ENCODE peak calls at places on chromosomes 4 and X, in four cellular contexts. One of them, this sample, is unnamed.

GRCh38 chrX:153517941-153518834 is 746 bp downstream of the ATP2B3 start:
- DNase-seq in IMR-90: no peak
- DNase-seq in mesendoderm: no peak
- DNase-seq in trophoblast cell: no peak
- DNase-seq in this sample: no peak

GRCh38 chr4:20318011-20318898 is 66.5 kb downstream of the SLIT2 start:
- DNase-seq in IMR-90: peak; percentile 32
- DNase-seq in mesendoderm: no peak
- DNase-seq in trophoblast cell: no peak
- DNase-seq in this sample: no peak

GRCh38 chr4:19455196-19455595 is 796.5 kb upstream of the SLIT2 start:
- DNase-seq in trophoblast cell: peak; percentile 3
- DNase-seq in IMR-90: no peak
- DNase-seq in mesendoderm: no peak
- DNase-seq in this sample: no peak

GRCh38 chrX:64975491-64975890 is 759 bp downstream of the ZC4H2 start:
- DNase-seq in mesendoderm: peak; percentile 68
- DNase-seq in IMR-90: no peak
- DNase-seq in trophoblast cell: no peak
- DNase-seq in this sample: peak; percentile 29

GRCh38 chrX:86028681-86029080 is 18.7 kb downstream of the CHM start:
- DNase-seq in trophoblast cell: no peak
- DNase-seq in IMR-90: peak; percentile 47
- DNase-seq in mesendoderm: no peak
- DNase-seq in this sample: no peak

GRCh38 chr4:32472918-32473317 is 1752.7 kb downstream of the PCDH7 start:
- DNase-seq in IMR-90: no peak
- DNase-seq in trophoblast cell: no peak
- DNase-seq in mesendoderm: peak; percentile 5
- DNase-seq in this sample: no peak

GRCh38 chr4:11010624-11011023 is 326.1 kb upstream of the CLNK start:
- DNase-seq in mesendoderm: no peak
- DNase-seq in IMR-90: no peak
- DNase-seq in trophoblast cell: no peak
- DNase-seq in this sample: no peak

GRCh38 chrX:43586855-43587254 is 69.2 kb upstream of the MAOA start:
- DNase-seq in trophoblast cell: no peak
- DNase-seq in IMR-90: no peak
- DNase-seq in mesendoderm: no peak
- DNase-seq in this sample: no peak

GRCh38 chr4:8191136-8191747 is 7.8 kb upstream of the SH3TC1 start:
- DNase-seq in trophoblast cell: peak; percentile 66
- DNase-seq in mesendoderm: no peak
- DNase-seq in IMR-90: peak; percentile 44
- DNase-seq in this sample: no peak

GRCh38 chrX:866441-866990 is 235.9 kb downstream of the SHOX start:
- DNase-seq in trophoblast cell: no peak
- DNase-seq in IMR-90: no peak
- DNase-seq in mesendoderm: no peak
- DNase-seq in this sample: no peak

GRCh38 chrX:114500622-114501021 is 83.3 kb upstream of the HTR2C start:
- DNase-seq in trophoblast cell: no peak
- DNase-seq in mesendoderm: no peak
- DNase-seq in IMR-90: no peak
- DNase-seq in this sample: no peak

GRCh38 chr4:128286474-128287158 is 997 bp downstream of the PGRMC2 start:
- DNase-seq in IMR-90: peak; percentile 61
- DNase-seq in trophoblast cell: no peak
- DNase-seq in mesendoderm: peak; percentile 61
- DNase-seq in this sample: peak; percentile 15

GRCh38 chr4:5711479-5712184 is 631 bp downstream of the EVC start:
- DNase-seq in IMR-90: peak; percentile 51
- DNase-seq in mesendoderm: peak; percentile 60
- DNase-seq in trophoblast cell: no peak
- DNase-seq in this sample: no peak

GRCh38 chrX:151714367-151714766 is 1.5 kb upstream of the FATE1 start:
- DNase-seq in trophoblast cell: no peak
- DNase-seq in IMR-90: no peak
- DNase-seq in mesendoderm: peak; percentile 5
- DNase-seq in this sample: no peak

GRCh38 chr4:4860803-4861591 is 1.5 kb downstream of the MSX1 start:
- DNase-seq in IMR-90: peak; percentile 32
- DNase-seq in mesendoderm: peak; percentile 64
- DNase-seq in trophoblast cell: no peak
- DNase-seq in this sample: no peak

GRCh38 chr4:62431513-62431912 is 1231.4 kb downstream of the ADGRL3 start:
- DNase-seq in trophoblast cell: no peak
- DNase-seq in IMR-90: no peak
- DNase-seq in mesendoderm: no peak
- DNase-seq in this sample: no peak

GRCh38 chr4:121018543-121018942 is 53.8 kb downstream of the NDNF start:
- DNase-seq in IMR-90: no peak
- DNase-seq in mesendoderm: no peak
- DNase-seq in trophoblast cell: no peak
- DNase-seq in this sample: no peak

GRCh38 chr4:105894570-105895323 is 524 bp upstream of the NPNT start:
- DNase-seq in mesendoderm: no peak
- DNase-seq in trophoblast cell: no peak
- DNase-seq in IMR-90: no peak
- DNase-seq in this sample: peak; percentile 27

GRCh38 chr4:13860126-13860525 is 232.6 kb upstream of the BOD1L1 start:
- DNase-seq in IMR-90: no peak
- DNase-seq in trophoblast cell: no peak
- DNase-seq in mesendoderm: peak; percentile 44
- DNase-seq in this sample: peak; percentile 6

GRCh38 chrX:150361070-150361776 is 1.9 kb upstream of the MAMLD1 start:
- DNase-seq in trophoblast cell: no peak
- DNase-seq in mesendoderm: peak; percentile 79
- DNase-seq in IMR-90: peak; percentile 26
- DNase-seq in this sample: no peak

GRCh38 chrX:100409316-100410082 is 574 bp downstream of the PCDH19 start:
- DNase-seq in mesendoderm: no peak
- DNase-seq in IMR-90: no peak
- DNase-seq in trophoblast cell: no peak
- DNase-seq in this sample: no peak

GRCh38 chrX:100407784-100408642 is 2.1 kb downstream of the PCDH19 start:
- DNase-seq in trophoblast cell: no peak
- DNase-seq in IMR-90: no peak
- DNase-seq in mesendoderm: no peak
- DNase-seq in this sample: no peak

GRCh38 chrX:100407147-100407783 is 2.8 kb downstream of the PCDH19 start:
- DNase-seq in trophoblast cell: no peak
- DNase-seq in mesendoderm: no peak
- DNase-seq in IMR-90: no peak
- DNase-seq in this sample: no peak

GRCh38 chrX:100408643-100409315 is 1.3 kb downstream of the PCDH19 start:
- DNase-seq in trophoblast cell: no peak
- DNase-seq in mesendoderm: no peak
- DNase-seq in IMR-90: no peak
- DNase-seq in this sample: no peak

DNA sequence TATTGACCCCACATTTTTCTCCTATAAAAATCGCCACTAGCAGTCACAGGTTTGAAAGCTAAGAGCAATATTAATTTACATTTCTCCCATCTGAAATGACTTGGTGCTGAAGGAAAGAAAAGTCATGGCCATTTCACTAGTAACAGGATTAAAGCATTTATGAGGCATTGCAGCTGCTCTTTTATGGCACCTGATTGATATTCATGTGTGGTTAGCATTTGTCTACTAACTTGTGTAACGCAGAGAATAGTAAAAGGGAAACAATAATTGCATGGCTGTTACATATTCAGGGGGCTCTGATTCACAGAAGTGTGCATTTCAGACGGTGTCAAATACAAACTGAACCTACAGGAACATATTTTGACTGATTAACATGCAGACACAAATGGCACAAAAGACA is 5.2 kb downstream of the PCDH19 start:
- DNase-seq in mesendoderm: no peak
- DNase-seq in trophoblast cell: no peak
- DNase-seq in IMR-90: no peak
- DNase-seq in this sample: no peak
- H3K4me2 ChIP-seq in mesendoderm: no peak overlapping the region
- H3K4me2 ChIP-seq in trophoblast cell: no peak overlapping the region
- H3K4me2 ChIP-seq in IMR-90: no peak overlapping the region
- H3K4me2 ChIP-seq in this sample: no peak overlapping the region

GRCh38 chr4:159103406-159104131 is 690 bp downstream of the RAPGEF2 start:
- DNase-seq in mesendoderm: peak; percentile 63
- DNase-seq in trophoblast cell: peak; percentile 42
- DNase-seq in IMR-90: peak; percentile 23
- DNase-seq in this sample: peak; percentile 60
- H3K23ac ChIP-seq in mesendoderm: no peak overlapping the region
- H3K23ac ChIP-seq in trophoblast cell: no peak overlapping the region
- H3K23ac ChIP-seq in IMR-90: peak overlapping the region; percentile 69
- H3K23ac ChIP-seq in this sample: peak overlapping the region; percentile 87

GRCh38 chrX:37686979-37687378 is 1.4 kb downstream of the XK start:
- DNase-seq in mesendoderm: no peak
- DNase-seq in IMR-90: no peak
- DNase-seq in trophoblast cell: no peak
- DNase-seq in this sample: no peak

GRCh38 chrX:37684918-37685317 is 673 bp upstream of the XK start:
- DNase-seq in mesendoderm: peak; percentile 3
- DNase-seq in IMR-90: no peak
- DNase-seq in trophoblast cell: no peak
- DNase-seq in this sample: no peak

GRCh38 chrX:37684426-37684825 is 1.2 kb upstream of the XK start:
- DNase-seq in mesendoderm: no peak
- DNase-seq in IMR-90: no peak
- DNase-seq in trophoblast cell: no peak
- DNase-seq in this sample: no peak

GRCh38 chrX:37685452-37686347 is at the start of gene XK:
- DNase-seq in mesendoderm: peak; percentile 77
- DNase-seq in IMR-90: no peak
- DNase-seq in trophoblast cell: peak; percentile 16
- DNase-seq in this sample: peak; percentile 11

GRCh38 chrX:37686348-37686736 is 751 bp downstream of the XK start:
- DNase-seq in mesendoderm: no peak
- DNase-seq in IMR-90: no peak
- DNase-seq in trophoblast cell: no peak
- DNase-seq in this sample: no peak
- H3K4me2 ChIP-seq in mesendoderm: no peak overlapping the region
- H3K4me2 ChIP-seq in IMR-90: peak overlapping the region; percentile 78
- H3K4me2 ChIP-seq in trophoblast cell: peak overlapping the region; percentile 92
- H3K4me2 ChIP-seq in this sample: peak overlapping the region; percentile 11

DNA sequence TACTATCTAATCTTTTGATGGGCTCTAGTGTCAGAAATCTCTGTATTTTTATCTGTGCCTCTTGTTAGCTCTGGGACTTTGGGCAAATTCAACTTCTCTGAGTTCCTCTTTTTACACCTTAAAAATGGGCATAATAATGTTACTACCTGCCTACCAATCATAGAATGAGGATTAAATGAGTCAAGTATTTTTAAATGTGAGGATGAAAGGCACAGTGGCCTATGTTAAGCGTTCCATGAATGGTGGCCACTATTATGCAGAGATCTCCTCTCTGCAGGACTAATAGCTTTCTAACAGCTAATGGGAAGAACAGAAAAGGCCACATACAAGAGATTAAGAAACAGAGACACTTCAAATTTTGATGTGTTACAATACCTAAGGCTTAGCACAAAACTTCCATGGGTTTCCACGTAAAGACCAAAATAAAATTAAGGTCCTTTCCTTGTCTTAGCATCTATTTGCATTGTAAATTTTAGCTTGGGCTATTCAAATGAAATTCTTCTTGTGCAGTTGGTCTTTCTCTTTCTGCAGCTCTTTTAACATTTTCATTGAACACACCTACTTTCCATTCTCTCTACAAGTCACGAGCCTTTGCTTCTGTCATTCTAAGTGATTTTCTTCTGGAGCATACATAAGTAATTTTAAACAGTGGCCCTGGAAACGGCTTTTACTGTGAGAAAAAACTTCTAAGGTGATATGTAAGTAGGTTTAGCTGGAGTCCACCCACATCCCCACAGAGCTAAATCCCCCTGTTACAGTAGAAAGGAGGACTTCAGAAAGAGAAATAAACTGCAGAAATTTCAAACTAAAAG is 117.9 kb upstream of the MED14 start:
- DNase-seq in IMR-90: no peak
- DNase-seq in mesendoderm: no peak
- DNase-seq in trophoblast cell: no peak
- DNase-seq in this sample: no peak
- H3K23ac ChIP-seq in IMR-90: no peak overlapping the region
- H3K23ac ChIP-seq in mesendoderm: no peak overlapping the region
- H3K23ac ChIP-seq in trophoblast cell: no peak overlapping the region
- H3K23ac ChIP-seq in this sample: no peak overlapping the region

DNA sequence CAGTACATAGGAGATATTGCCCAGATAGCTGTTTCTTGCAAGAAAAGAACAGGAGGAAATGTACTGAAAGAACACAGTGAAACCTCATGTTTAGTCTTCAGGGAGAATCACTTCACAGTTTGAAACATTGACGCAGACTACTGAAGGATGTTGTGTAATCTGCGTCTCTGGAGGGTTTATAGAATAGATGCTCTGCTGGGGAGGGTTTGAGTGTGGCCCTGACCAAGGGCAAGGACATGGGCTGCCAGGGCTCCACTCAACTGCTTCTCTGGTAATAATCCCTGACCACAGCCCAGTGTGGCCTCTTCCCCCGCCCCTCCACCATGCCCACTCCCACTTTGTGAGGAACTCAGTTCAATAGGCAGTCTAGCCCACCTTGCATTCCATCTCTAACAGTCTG is 15.8 kb upstream of the ACE2 start:
- DNase-seq in mesendoderm: no peak
- DNase-seq in trophoblast cell: no peak
- DNase-seq in IMR-90: no peak
- DNase-seq in this sample: no peak
- H3K4me2 ChIP-seq in mesendoderm: no peak overlapping the region
- H3K4me2 ChIP-seq in trophoblast cell: no peak overlapping the region
- H3K4me2 ChIP-seq in IMR-90: no peak overlapping the region
- H3K4me2 ChIP-seq in this sample: no peak overlapping the region

GRCh38 chrX:134849390-134849789 is 141.4 kb upstream of the SMIM10 start:
- DNase-seq in mesendoderm: no peak
- DNase-seq in trophoblast cell: no peak
- DNase-seq in IMR-90: peak; percentile 70
- DNase-seq in this sample: no peak

GRCh38 chrX:134840370-134840769 is 150.4 kb upstream of the SMIM10 start:
- DNase-seq in IMR-90: no peak
- DNase-seq in mesendoderm: no peak
- DNase-seq in trophoblast cell: no peak
- DNase-seq in this sample: no peak

GRCh38 chrX:134847133-134847532 is 143.7 kb upstream of the SMIM10 start:
- DNase-seq in IMR-90: no peak
- DNase-seq in mesendoderm: no peak
- DNase-seq in trophoblast cell: no peak
- DNase-seq in this sample: no peak

GRCh38 chrX:134846042-134846441 is 144.7 kb upstream of the SMIM10 start:
- DNase-seq in IMR-90: no peak
- DNase-seq in mesendoderm: no peak
- DNase-seq in trophoblast cell: no peak
- DNase-seq in this sample: no peak
- H3K23ac ChIP-seq in IMR-90: no peak overlapping the region
- H3K23ac ChIP-seq in mesendoderm: no peak overlapping the region
- H3K23ac ChIP-seq in trophoblast cell: no peak overlapping the region
- H3K23ac ChIP-seq in this sample: no peak overlapping the region

GRCh38 chr4:53633608-53634007 is 42.3 kb upstream of the LNX1 start:
- DNase-seq in trophoblast cell: no peak
- DNase-seq in IMR-90: peak; percentile 56
- DNase-seq in mesendoderm: no peak
- DNase-seq in this sample: no peak
- H3K4me2 ChIP-seq in trophoblast cell: no peak overlapping the region
- H3K4me2 ChIP-seq in IMR-90: no peak overlapping the region
- H3K4me2 ChIP-seq in mesendoderm: no peak overlapping the region
- H3K4me2 ChIP-seq in this sample: no peak overlapping the region